ENCODE peak calls at places on chromosomes 13 and 19, in five cellular contexts. P is heart left ventricle, Q is suprapubic skin, T is tibial artery, S is Peyer's patch. H is an unnamed sample.

GRCh38 chr19:19595171-19595701 is 23.3 kb downstream of the PBX4 start:
- DNase-seq in P (no peak), Q (no peak), T (no peak), S (no peak), H (no peak)

GRCh38 chr19:32631381-32631780 is 43.6 kb downstream of the ANKRD27 start:
- DNase-seq in P (no peak), Q (no peak), T (no peak), S (no peak), H (no peak)

GRCh38 chr13:82681535-82681934 is 1200.7 kb downstream of the SLITRK1 start:
- DNase-seq in P (no peak), Q (peak), T (no peak), S (no peak), H (no peak)

GRCh38 chr19:54561840-54562239 is 11.8 kb upstream of the LILRA2 start:
- DNase-seq in P (no peak), Q (no peak), T (no peak), S (no peak), H (no peak)

GRCh38 chr13:32428581-32429072 is 697 bp upstream of the N4BP2L1 start:
- DNase-seq in P (no peak), Q (no peak), T (no peak), S (no peak), H (no peak)

GRCh38 chr19:22545751-22546150 is 88.4 kb upstream of the ZNF492 start:
- DNase-seq in P (no peak), Q (no peak), T (no peak), S (no peak), H (peak)

GRCh38 chr13:45267215-45267614 is 66.4 kb upstream of the KCTD4 start:
- DNase-seq in P (no peak), Q (no peak), T (no peak), S (no peak), H (no peak)

GRCh38 chr19:35090795-35091214 is 24.8 kb upstream of the FXYD3 start:
- DNase-seq in P (no peak), Q (no peak), T (no peak), S (no peak), H (no peak)

GRCh38 chr19:50820549-50821247 is 2.9 kb downstream of the KLK1 start:
- DNase-seq in P (no peak), Q (no peak), T (no peak), S (peak), H (no peak)

GRCh38 chr19:36747750-36748149 is 24.9 kb downstream of the ZNF850 start:
- DNase-seq in P (no peak), Q (no peak), T (no peak), S (no peak), H (no peak)

GRCh38 chr19:30076751-30077670 is 135.0 kb downstream of the URI1 start:
- DNase-seq in P (no peak), Q (peak), T (peak), S (peak), H (no peak)

GRCh38 chr19:30374791-30375650 is 2.8 kb downstream of the ZNF536 start:
- DNase-seq in P (no peak), Q (peak), T (no peak), S (no peak), H (no peak)

GRCh38 chr19:28466107-28467045 is 746.6 kb downstream of the UQCRFS1 start:
- DNase-seq in P (peak), Q (no peak), T (no peak), S (no peak), H (peak)

GRCh38 chr13:48600374-48601364 is 53.1 kb upstream of the CYSLTR2 start:
- DNase-seq in P (no peak), Q (no peak), T (no peak), S (no peak), H (no peak)

GRCh38 chr19:18418725-18419194 is 438 bp upstream of the SSBP4 start:
- DNase-seq in P (peak), Q (no peak), T (peak), S (no peak), H (no peak)

GRCh38 chr19:6218497-6219146 is 61.2 kb downstream of the MLLT1 start:
- DNase-seq in P (peak), Q (peak), T (peak), S (peak), H (peak)

GRCh38 chr13:26589754-26590153 is 32.3 kb downstream of the WASF3 start:
- DNase-seq in P (no peak), Q (no peak), T (no peak), S (no peak), H (no peak)

GRCh38 chr13:83215627-83216026 is 666.6 kb downstream of the SLITRK1 start:
- DNase-seq in P (no peak), Q (no peak), T (no peak), S (no peak), H (no peak)

GRCh38 chr13:28046981-28047380 is 53.4 kb downstream of the FLT3 start:
- DNase-seq in P (no peak), Q (no peak), T (no peak), S (no peak), H (no peak)

GRCh38 chr19:29858000-29858596 is 46.3 kb downstream of the CCNE1 start:
- DNase-seq in P (no peak), Q (no peak), T (no peak), S (peak), H (no peak)

GRCh38 chr19:38918526-38918925 is 6.5 kb upstream of the CCER2 start:
- DNase-seq in P (no peak), Q (no peak), T (peak), S (peak), H (no peak)

GRCh38 chr19:19513671-19514070 is 1.7 kb downstream of the TSSK6 start:
- DNase-seq in P (no peak), Q (no peak), T (no peak), S (no peak), H (no peak)

GRCh38 chr19:19539738-19540703 is 2.0 kb downstream of the CILP2 start:
- DNase-seq in P (peak), Q (no peak), T (no peak), S (peak), H (no peak)

GRCh38 chr19:47609885-47610545 is 1.1 kb downstream of the BICRA start:
- DNase-seq in P (peak), Q (peak), T (peak), S (peak), H (no peak)

GRCh38 chr13:109835321-109835720 is 48.9 kb upstream of the IRS2 start:
- DNase-seq in P (no peak), Q (no peak), T (no peak), S (no peak), H (no peak)

GRCh38 chr13:60572855-60573254 is 175.8 kb downstream of the TDRD3 start:
- DNase-seq in P (no peak), Q (no peak), T (no peak), S (no peak), H (no peak)

GRCh38 chr13:60571571-60571970 is 174.6 kb downstream of the TDRD3 start:
- DNase-seq in P (no peak), Q (no peak), T (no peak), S (no peak), H (no peak)

GRCh38 chr13:60574706-60575105 is 177.7 kb downstream of the TDRD3 start:
- DNase-seq in P (no peak), Q (no peak), T (no peak), S (no peak), H (no peak)

GRCh38 chr13:60577761-60578160 is 180.7 kb downstream of the TDRD3 start:
- DNase-seq in P (no peak), Q (no peak), T (no peak), S (no peak), H (no peak)

DNA sequence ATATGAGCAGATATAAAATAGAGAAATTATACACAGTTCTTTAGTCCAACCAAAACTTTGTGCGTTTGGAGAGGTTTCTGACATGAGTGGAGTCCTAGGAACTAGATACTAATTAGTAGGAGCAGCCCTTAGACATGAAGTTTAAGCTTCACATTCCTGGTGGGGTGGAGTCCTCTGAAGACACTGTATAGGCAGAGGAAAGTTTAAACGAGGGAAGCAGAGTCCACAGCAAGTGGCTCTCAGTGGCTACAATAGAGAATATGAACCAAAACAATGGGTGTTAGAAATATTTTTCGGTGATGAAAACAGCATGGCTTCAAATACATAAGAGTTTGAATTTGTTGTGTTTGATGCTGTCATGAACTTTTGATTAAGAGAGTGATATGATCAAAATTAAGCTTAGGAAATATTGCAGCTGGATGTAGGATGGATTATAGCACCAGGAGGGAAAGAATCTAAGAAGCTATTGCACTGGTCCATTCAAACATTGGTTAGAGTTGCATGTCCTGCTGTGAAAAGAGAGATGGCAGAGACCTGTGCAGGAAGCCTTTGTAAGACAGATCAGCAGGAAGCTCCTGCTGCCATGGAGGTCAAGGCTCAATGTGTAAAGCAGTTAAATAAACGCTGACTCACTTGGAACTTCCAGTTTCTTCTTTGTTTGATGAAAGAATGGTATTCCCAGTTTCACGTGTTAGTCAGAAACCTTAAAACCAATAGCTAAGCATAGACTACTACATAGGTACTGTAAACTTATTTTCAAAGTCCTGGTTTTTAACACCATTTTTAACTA is 175.2 kb downstream of the TDRD3 start:
- DNase-seq in P (no peak), Q (no peak), T (no peak), S (no peak), H (no peak)
- H3K27ac ChIP-seq in P (no peak), Q (no peak), T (no peak), S (no peak), H (no peak)

DNA sequence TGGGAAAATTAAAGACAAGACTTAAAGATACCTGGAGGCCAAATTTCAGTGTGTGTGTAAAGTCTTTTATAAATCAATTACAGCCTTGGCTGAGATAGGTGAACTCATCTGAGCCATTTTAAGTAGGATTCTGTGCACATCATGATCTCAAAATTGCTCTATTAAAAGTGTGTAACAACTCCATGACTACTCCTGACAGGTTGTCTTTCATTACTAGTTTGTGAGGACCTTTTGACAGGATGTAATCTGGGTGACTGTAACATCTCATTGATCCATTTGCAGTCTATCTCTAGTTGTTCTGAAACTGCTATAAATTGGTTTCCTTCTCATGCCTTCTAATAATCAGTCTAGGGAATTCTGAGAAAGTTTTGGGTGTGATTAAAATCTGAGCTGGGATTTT is 753.3 kb downstream of the SLITRK5 start:
- DNase-seq in P (no peak), Q (no peak), T (no peak), S (no peak), H (no peak)
- H3K27ac ChIP-seq in P (no peak), Q (no peak), T (no peak), S (no peak), H (no peak)

DNA sequence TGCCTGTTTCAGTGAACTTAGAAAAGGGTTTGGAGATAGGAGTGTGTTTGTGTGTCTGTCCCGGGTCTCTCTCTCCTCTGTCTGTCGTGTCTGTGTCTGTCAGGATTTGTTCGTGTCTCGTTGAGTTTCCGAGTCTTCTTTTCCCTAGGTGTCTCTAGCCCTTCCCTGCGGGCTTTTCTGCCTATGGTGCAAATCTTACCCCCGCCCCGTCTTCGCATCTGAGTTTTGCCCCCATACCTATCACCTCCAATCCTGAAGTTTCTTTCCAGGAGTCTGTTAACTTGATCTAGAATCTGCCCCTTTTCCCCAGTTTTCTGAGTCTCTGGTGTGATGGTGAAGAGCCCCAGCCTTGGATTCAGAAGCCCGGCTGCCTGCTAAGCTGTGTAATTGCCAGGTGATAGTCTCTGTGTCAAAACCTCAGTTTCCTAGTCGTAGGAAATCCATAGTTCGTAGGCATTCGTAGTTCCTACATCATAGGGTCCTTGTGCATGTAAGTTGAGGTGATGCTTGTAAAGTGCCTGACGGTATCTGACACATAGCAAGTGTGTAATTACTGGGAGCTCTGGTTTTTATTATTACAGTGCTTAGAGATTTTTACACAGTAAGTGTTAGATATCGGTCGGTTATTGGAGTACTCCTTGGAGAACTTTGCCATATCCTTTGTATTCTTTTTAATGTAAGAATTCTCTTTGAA is 782 bp downstream of the EPN1 start:
- DNase-seq in P (no peak), Q (no peak), T (no peak), S (no peak), H (no peak)
- H3K27ac ChIP-seq in P (peak), Q (peak), T (peak), S (peak), H (peak)

GRCh38 chr19:2623743-2624142 is 78.8 kb downstream of the GNG7 start:
- DNase-seq in P (no peak), Q (no peak), T (no peak), S (no peak), H (no peak)
- H3K27ac ChIP-seq in P (peak), Q (no peak), T (no peak), S (no peak), H (no peak)

DNA sequence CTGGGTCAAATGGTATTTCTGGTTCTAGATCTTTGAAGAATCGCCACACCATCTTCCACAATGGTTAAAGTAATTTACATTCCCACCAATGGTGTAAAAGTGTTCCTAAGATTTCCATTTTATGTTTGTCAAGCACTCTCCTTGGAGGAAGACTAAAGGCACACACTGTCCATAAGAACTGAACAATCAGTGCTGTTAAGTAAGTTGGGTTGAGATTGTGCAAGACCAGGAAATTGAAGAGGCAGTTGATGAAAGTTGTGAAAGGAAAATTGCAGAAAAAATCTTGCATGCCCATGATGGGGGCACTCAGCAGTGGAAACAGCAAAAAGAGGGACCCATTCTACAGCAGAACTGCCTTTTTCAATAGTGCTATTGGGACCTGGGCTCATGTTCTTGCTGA is 323.6 kb downstream of the DLEU7 start:
- DNase-seq in P (no peak), Q (no peak), T (no peak), S (no peak), H (no peak)
- H3K27ac ChIP-seq in P (no peak), Q (no peak), T (no peak), S (no peak), H (no peak)

GRCh38 chr13:46773556-46773955 is 23.4 kb downstream of the ESD start:
- DNase-seq in P (no peak), Q (no peak), T (no peak), S (no peak), H (no peak)

GRCh38 chr13:46775385-46776065 is 21.4 kb downstream of the ESD start:
- DNase-seq in P (no peak), Q (no peak), T (no peak), S (no peak), H (no peak)

GRCh38 chr13:46778879-46779278 is 18.1 kb downstream of the ESD start:
- DNase-seq in P (no peak), Q (no peak), T (no peak), S (no peak), H (no peak)

GRCh38 chr13:46782066-46782465 is 14.9 kb downstream of the ESD start:
- DNase-seq in P (no peak), Q (no peak), T (no peak), S (no peak), H (no peak)

GRCh38 chr13:46778095-46778494 is 18.9 kb downstream of the ESD start:
- DNase-seq in P (no peak), Q (no peak), T (no peak), S (no peak), H (no peak)
- H3K27ac ChIP-seq in P (no peak), Q (no peak), T (peak), S (no peak), H (no peak)

DNA sequence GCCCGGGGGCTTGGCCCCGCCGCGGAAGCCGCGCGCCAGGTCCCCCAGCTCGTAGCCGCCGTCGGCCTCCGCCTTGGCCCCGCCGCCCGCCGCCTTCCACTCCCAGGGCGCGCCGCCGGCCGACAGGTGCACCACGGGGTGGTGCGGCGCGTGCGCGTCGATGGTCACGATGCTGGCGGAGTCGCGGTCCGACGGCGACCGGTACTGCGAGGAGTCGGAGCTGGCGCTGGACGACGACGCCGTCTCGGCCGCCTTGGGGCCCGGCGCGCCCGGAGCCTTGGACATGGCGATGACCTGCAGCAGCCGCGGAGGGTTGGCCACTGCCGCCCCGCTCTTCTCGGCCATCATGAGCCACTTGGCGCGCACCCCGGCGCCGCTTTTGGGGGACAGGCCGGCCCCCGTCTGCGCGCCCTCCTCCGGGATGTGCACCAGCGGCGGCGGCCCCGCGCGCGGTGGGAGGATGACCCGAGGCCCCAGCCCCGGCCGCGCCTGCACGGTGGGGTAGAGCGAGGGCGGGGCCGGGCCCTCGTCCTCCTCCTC is 8.9 kb downstream of the PLPPR3 start:
- DNase-seq in P (no peak), Q (no peak), T (no peak), S (no peak), H (no peak)
- H3K27ac ChIP-seq in P (no peak), Q (no peak), T (no peak), S (no peak), H (no peak)

DNA sequence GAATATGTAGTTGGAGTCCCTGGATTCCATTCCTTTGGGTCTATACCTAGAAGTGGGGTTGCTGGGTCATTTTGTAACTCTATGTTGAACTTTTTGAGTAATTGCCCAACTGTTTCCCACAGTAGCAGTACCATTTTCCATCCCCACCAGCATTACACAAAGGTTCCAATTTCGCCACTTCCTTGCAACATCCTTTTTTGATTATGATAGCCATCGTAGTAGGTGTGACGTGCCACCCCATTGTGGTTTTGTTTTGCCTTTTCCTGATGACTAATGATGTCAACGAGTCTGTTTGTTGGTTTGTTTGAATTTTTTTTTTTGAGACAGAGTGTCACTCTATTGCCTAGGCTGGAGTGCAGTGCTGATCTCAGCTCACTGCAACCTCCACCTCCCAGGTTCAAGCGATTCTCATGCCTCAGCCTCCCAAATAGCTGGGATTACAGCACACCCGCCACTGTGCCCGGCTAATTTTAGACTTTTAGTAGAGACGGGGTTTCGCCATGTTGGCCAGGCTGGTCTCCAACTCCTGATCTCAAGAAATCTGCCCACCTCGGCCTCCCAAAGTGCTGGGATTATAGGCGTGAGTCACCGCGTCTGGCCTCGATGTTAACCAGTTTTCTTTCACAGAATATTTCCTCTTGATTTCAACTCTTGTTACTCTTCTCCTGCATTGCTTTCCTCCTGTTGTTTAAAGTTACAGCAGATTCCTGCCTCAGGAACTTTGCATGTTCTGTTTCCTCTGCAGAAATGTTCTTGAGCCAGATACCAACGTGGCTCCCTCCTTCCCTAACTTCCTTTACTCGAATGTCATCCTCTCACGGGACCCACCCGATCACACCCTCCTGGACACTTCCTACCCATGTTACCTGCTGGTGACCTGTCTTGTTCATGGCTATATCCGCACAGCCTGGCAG is 3.6 kb upstream of the PEX11G start:
- DNase-seq in P (no peak), Q (no peak), T (no peak), S (no peak), H (no peak)
- H3K27ac ChIP-seq in P (no peak), Q (no peak), T (peak), S (no peak), H (peak)

GRCh38 chr13:33721719-33722118 is 96.2 kb upstream of the RFC3 start:
- DNase-seq in P (no peak), Q (no peak), T (no peak), S (no peak), H (no peak)
- H3K27ac ChIP-seq in P (peak), Q (peak), T (peak), S (peak), H (no peak)

H was measured in substantia nigra.